ENCODE peak calls at places on chromosome 4, in seven cellular contexts. One of them, this sample, is unnamed.

GRCh38 chr4:15232725-15233597 is 194.9 kb upstream of the C1QTNF7 start:
- DNase-seq in MM.1S: peak
- DNase-seq in PC-3: peak
- DNase-seq in HCT116: no peak
- DNase-seq in GM23248: peak
- DNase-seq in OCI-LY7: no peak
- DNase-seq in SK-N-SH: no peak
- DNase-seq in this sample: no peak

GRCh38 chr4:156901871-156902270 is 69.7 kb downstream of the PDGFC start:
- DNase-seq in MM.1S: no peak
- DNase-seq in PC-3: peak
- DNase-seq in HCT116: no peak
- DNase-seq in GM23248: peak
- DNase-seq in OCI-LY7: no peak
- DNase-seq in SK-N-SH: no peak
- DNase-seq in this sample: no peak

GRCh38 chr4:4254666-4255065 is 6.6 kb upstream of the TMEM128 start:
- DNase-seq in MM.1S: no peak
- DNase-seq in PC-3: no peak
- DNase-seq in HCT116: no peak
- DNase-seq in GM23248: no peak
- DNase-seq in OCI-LY7: no peak
- DNase-seq in SK-N-SH: no peak
- DNase-seq in this sample: no peak

GRCh38 chr4:53706422-53707032 is 115.2 kb upstream of the LNX1 start:
- DNase-seq in MM.1S: peak
- DNase-seq in PC-3: peak
- DNase-seq in HCT116: peak
- DNase-seq in GM23248: peak
- DNase-seq in OCI-LY7: peak
- DNase-seq in SK-N-SH: peak
- DNase-seq in this sample: peak

GRCh38 chr4:8211737-8212581 is 12.9 kb downstream of the SH3TC1 start:
- DNase-seq in MM.1S: no peak
- DNase-seq in PC-3: no peak
- DNase-seq in HCT116: no peak
- DNase-seq in GM23248: no peak
- DNase-seq in OCI-LY7: no peak
- DNase-seq in SK-N-SH: no peak
- DNase-seq in this sample: no peak

GRCh38 chr4:68831642-68832041 is 15.8 kb downstream of the UGT2B10 start:
- DNase-seq in MM.1S: no peak
- DNase-seq in PC-3: no peak
- DNase-seq in HCT116: no peak
- DNase-seq in GM23248: no peak
- DNase-seq in OCI-LY7: no peak
- DNase-seq in SK-N-SH: no peak
- DNase-seq in this sample: no peak

GRCh38 chr4:185381794-185382193 is 13.9 kb downstream of the LRP2BP start:
- DNase-seq in MM.1S: no peak
- DNase-seq in PC-3: no peak
- DNase-seq in HCT116: no peak
- DNase-seq in GM23248: peak
- DNase-seq in OCI-LY7: no peak
- DNase-seq in SK-N-SH: no peak
- DNase-seq in this sample: no peak

GRCh38 chr4:83219344-83219990 is 65.1 kb downstream of the COQ2 start:
- DNase-seq in MM.1S: peak
- DNase-seq in PC-3: no peak
- DNase-seq in HCT116: no peak
- DNase-seq in GM23248: peak
- DNase-seq in OCI-LY7: peak
- DNase-seq in SK-N-SH: no peak
- DNase-seq in this sample: no peak

GRCh38 chr4:154618708-154619315 is 6.4 kb upstream of the FGG start:
- DNase-seq in MM.1S: peak
- DNase-seq in PC-3: peak
- DNase-seq in HCT116: peak
- DNase-seq in GM23248: peak
- DNase-seq in OCI-LY7: peak
- DNase-seq in SK-N-SH: peak
- DNase-seq in this sample: peak

GRCh38 chr4:94534401-94535312 is 82.9 kb downstream of the PDLIM5 start:
- DNase-seq in MM.1S: peak
- DNase-seq in PC-3: no peak
- DNase-seq in HCT116: no peak
- DNase-seq in GM23248: no peak
- DNase-seq in OCI-LY7: no peak
- DNase-seq in SK-N-SH: no peak
- DNase-seq in this sample: peak

GRCh38 chr4:2104556-2105345 is 45.6 kb downstream of the NAT8L start:
- DNase-seq in MM.1S: no peak
- DNase-seq in PC-3: no peak
- DNase-seq in HCT116: no peak
- DNase-seq in GM23248: no peak
- DNase-seq in OCI-LY7: no peak
- DNase-seq in SK-N-SH: no peak
- DNase-seq in this sample: no peak

GRCh38 chr4:118749347-118749988 is 64.3 kb downstream of the METTL14 start:
- DNase-seq in MM.1S: no peak
- DNase-seq in PC-3: no peak
- DNase-seq in HCT116: no peak
- DNase-seq in GM23248: no peak
- DNase-seq in OCI-LY7: no peak
- DNase-seq in SK-N-SH: peak
- DNase-seq in this sample: no peak

GRCh38 chr4:1290165-1290977 is 680 bp downstream of the MAEA start:
- DNase-seq in MM.1S: peak
- DNase-seq in PC-3: peak
- DNase-seq in HCT116: no peak
- DNase-seq in GM23248: peak
- DNase-seq in OCI-LY7: peak
- DNase-seq in SK-N-SH: no peak
- DNase-seq in this sample: no peak

GRCh38 chr4:162164881-162165528 is 1.2 kb upstream of the FSTL5 start:
- DNase-seq in MM.1S: no peak
- DNase-seq in PC-3: peak
- DNase-seq in HCT116: no peak
- DNase-seq in GM23248: no peak
- DNase-seq in OCI-LY7: no peak
- DNase-seq in SK-N-SH: no peak
- DNase-seq in this sample: no peak

GRCh38 chr4:159837071-159837470 is 734.2 kb downstream of the RAPGEF2 start:
- DNase-seq in MM.1S: no peak
- DNase-seq in PC-3: no peak
- DNase-seq in HCT116: no peak
- DNase-seq in GM23248: no peak
- DNase-seq in OCI-LY7: no peak
- DNase-seq in SK-N-SH: no peak
- DNase-seq in this sample: no peak

GRCh38 chr4:174218127-174218790 is 65.2 kb downstream of the FBXO8 start:
- DNase-seq in MM.1S: no peak
- DNase-seq in PC-3: no peak
- DNase-seq in HCT116: no peak
- DNase-seq in GM23248: peak
- DNase-seq in OCI-LY7: no peak
- DNase-seq in SK-N-SH: peak
- DNase-seq in this sample: peak

GRCh38 chr4:124018383-124019317 is 622.1 kb downstream of the SPRY1 start:
- DNase-seq in MM.1S: peak
- DNase-seq in PC-3: no peak
- DNase-seq in HCT116: no peak
- DNase-seq in GM23248: peak
- DNase-seq in OCI-LY7: peak
- DNase-seq in SK-N-SH: peak
- DNase-seq in this sample: peak

GRCh38 chr4:104491826-104492771 is 2.6 kb downstream of the CXXC4 start:
- DNase-seq in MM.1S: peak
- DNase-seq in PC-3: no peak
- DNase-seq in HCT116: no peak
- DNase-seq in GM23248: peak
- DNase-seq in OCI-LY7: no peak
- DNase-seq in SK-N-SH: peak
- DNase-seq in this sample: peak

GRCh38 chr4:104493071-104493831 is 1.4 kb downstream of the CXXC4 start:
- DNase-seq in MM.1S: peak
- DNase-seq in PC-3: no peak
- DNase-seq in HCT116: no peak
- DNase-seq in GM23248: no peak
- DNase-seq in OCI-LY7: no peak
- DNase-seq in SK-N-SH: peak
- DNase-seq in this sample: no peak

GRCh38 chr4:104491396-104491821 is 3.3 kb downstream of the CXXC4 start:
- DNase-seq in MM.1S: no peak
- DNase-seq in PC-3: no peak
- DNase-seq in HCT116: no peak
- DNase-seq in GM23248: peak
- DNase-seq in OCI-LY7: no peak
- DNase-seq in SK-N-SH: peak
- DNase-seq in this sample: peak

GRCh38 chr4:104494161-104494560 is 533 bp downstream of the CXXC4 start:
- DNase-seq in MM.1S: no peak
- DNase-seq in PC-3: no peak
- DNase-seq in HCT116: no peak
- DNase-seq in GM23248: peak
- DNase-seq in OCI-LY7: no peak
- DNase-seq in SK-N-SH: no peak
- DNase-seq in this sample: no peak

GRCh38 chr4:104494822-104495559 is at the start of gene CXXC4:
- DNase-seq in MM.1S: peak
- DNase-seq in PC-3: no peak
- DNase-seq in HCT116: peak
- DNase-seq in GM23248: peak
- DNase-seq in OCI-LY7: no peak
- DNase-seq in SK-N-SH: peak
- DNase-seq in this sample: peak
- TF ChIP-seq EZH2phosphoT487 in MM.1S: no peak
- TF ChIP-seq EZH2phosphoT487 in PC-3: no peak
- TF ChIP-seq EZH2phosphoT487 in HCT116: no peak
- TF ChIP-seq EZH2phosphoT487 in GM23248: no peak
- TF ChIP-seq EZH2phosphoT487 in OCI-LY7: no peak
- TF ChIP-seq EZH2phosphoT487 in SK-N-SH: no peak
- TF ChIP-seq EZH2phosphoT487 in this sample: no peak

GRCh38 chr4:163612762-163613161 is 118.3 kb downstream of the TMA16 start:
- DNase-seq in MM.1S: no peak
- DNase-seq in PC-3: no peak
- DNase-seq in HCT116: no peak
- DNase-seq in GM23248: no peak
- DNase-seq in OCI-LY7: no peak
- DNase-seq in SK-N-SH: no peak
- DNase-seq in this sample: no peak

GRCh38 chr4:163610642-163611041 is 116.2 kb downstream of the TMA16 start:
- DNase-seq in MM.1S: no peak
- DNase-seq in PC-3: no peak
- DNase-seq in HCT116: no peak
- DNase-seq in GM23248: no peak
- DNase-seq in OCI-LY7: no peak
- DNase-seq in SK-N-SH: no peak
- DNase-seq in this sample: peak

GRCh38 chr4:163613375-163613774 is 118.9 kb downstream of the TMA16 start:
- DNase-seq in MM.1S: no peak
- DNase-seq in PC-3: no peak
- DNase-seq in HCT116: no peak
- DNase-seq in GM23248: no peak
- DNase-seq in OCI-LY7: no peak
- DNase-seq in SK-N-SH: no peak
- DNase-seq in this sample: no peak

GRCh38 chr4:163611172-163611571 is 116.7 kb downstream of the TMA16 start:
- DNase-seq in MM.1S: no peak
- DNase-seq in PC-3: no peak
- DNase-seq in HCT116: no peak
- DNase-seq in GM23248: no peak
- DNase-seq in OCI-LY7: peak
- DNase-seq in SK-N-SH: no peak
- DNase-seq in this sample: no peak

DNA sequence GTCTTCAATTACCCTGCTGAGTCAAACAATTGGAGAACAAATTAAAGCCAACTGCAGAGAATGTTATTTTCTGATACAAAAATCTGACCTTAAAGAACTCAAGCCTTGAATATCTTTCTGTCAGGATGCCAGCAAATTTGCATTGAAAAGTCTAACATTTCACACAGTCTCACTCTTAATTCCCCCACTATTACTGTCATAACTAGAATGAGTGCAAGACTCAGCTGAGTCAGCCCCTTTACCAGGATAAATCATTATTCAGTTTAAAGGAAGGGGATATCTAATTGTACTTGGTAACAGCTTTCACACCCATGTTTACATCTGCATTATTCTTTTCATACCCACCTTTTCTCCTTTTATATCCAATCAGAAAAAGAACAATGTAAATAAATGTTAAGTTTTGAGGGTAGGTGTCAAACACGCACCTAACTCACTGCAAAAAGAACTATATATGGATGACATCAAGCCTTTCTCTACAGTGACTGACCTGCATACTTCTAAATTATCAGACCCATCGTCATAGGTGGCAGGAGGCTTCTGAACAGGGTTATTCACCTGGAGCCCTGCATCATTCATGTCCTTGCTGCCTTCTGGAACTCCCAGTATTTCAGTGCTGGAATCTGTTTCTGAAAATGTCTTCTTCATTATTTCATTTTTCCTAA is 117.4 kb downstream of the TMA16 start:
- DNase-seq in MM.1S: no peak
- DNase-seq in PC-3: no peak
- DNase-seq in HCT116: no peak
- DNase-seq in GM23248: no peak
- DNase-seq in OCI-LY7: no peak
- DNase-seq in SK-N-SH: no peak
- DNase-seq in this sample: no peak
- TF ChIP-seq EZH2phosphoT487 in MM.1S: no peak
- TF ChIP-seq EZH2phosphoT487 in PC-3: no peak
- TF ChIP-seq EZH2phosphoT487 in HCT116: no peak
- TF ChIP-seq EZH2phosphoT487 in GM23248: no peak
- TF ChIP-seq EZH2phosphoT487 in OCI-LY7: no peak
- TF ChIP-seq EZH2phosphoT487 in SK-N-SH: no peak
- TF ChIP-seq EZH2phosphoT487 in this sample: no peak

DNA sequence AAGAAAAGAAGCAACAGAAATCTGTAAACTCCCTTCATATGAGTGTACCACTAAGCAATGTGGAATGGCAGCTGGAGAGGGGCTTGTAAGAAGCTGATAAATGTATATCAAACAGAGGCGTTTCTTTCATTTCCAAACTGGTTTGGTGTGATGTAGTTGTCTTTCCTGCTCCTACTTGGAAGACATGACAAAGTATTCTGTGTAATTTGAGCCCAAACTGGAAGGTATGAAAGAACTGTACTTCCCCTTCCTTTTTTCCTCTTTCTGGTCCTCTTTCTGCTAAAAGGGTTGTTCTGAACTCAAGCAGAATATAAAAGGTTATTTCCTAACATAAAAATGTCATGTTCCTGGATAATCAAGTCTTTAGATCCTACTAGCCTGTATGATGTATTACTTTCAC is 25.1 kb upstream of the METAP1 start:
- DNase-seq in MM.1S: no peak
- DNase-seq in PC-3: peak
- DNase-seq in HCT116: no peak
- DNase-seq in GM23248: no peak
- DNase-seq in OCI-LY7: no peak
- DNase-seq in SK-N-SH: no peak
- DNase-seq in this sample: peak
- TF ChIP-seq EZH2phosphoT487 in MM.1S: no peak
- TF ChIP-seq EZH2phosphoT487 in PC-3: no peak
- TF ChIP-seq EZH2phosphoT487 in HCT116: no peak
- TF ChIP-seq EZH2phosphoT487 in GM23248: no peak
- TF ChIP-seq EZH2phosphoT487 in OCI-LY7: no peak
- TF ChIP-seq EZH2phosphoT487 in SK-N-SH: no peak
- TF ChIP-seq EZH2phosphoT487 in this sample: no peak

GRCh38 chr4:112005027-112005426 is 140.2 kb upstream of the FAM241A start:
- DNase-seq in MM.1S: no peak
- DNase-seq in PC-3: no peak
- DNase-seq in HCT116: no peak
- DNase-seq in GM23248: no peak
- DNase-seq in OCI-LY7: no peak
- DNase-seq in SK-N-SH: no peak
- DNase-seq in this sample: no peak
- TF ChIP-seq EZH2phosphoT487 in MM.1S: no peak
- TF ChIP-seq EZH2phosphoT487 in PC-3: no peak
- TF ChIP-seq EZH2phosphoT487 in HCT116: no peak
- TF ChIP-seq EZH2phosphoT487 in GM23248: no peak
- TF ChIP-seq EZH2phosphoT487 in OCI-LY7: no peak
- TF ChIP-seq EZH2phosphoT487 in SK-N-SH: no peak
- TF ChIP-seq EZH2phosphoT487 in this sample: no peak

This sample was measured in GM23338.